ENCODE peak calls at places on chromosomes 5 and 9, in eight cellular contexts. X is erythroblast; L is CD8-positive, alpha-beta T cell; Z is fibroblast of gingiva; F is stimulated activated naive CD8-positive, alpha-beta T cell treated with anti-CD3 and anti-CD28 coated beads, Interleukin-15, amount 100 ng/mL, for 72 hours; G is NCI-H2029; H is frontal cortex; A is lower lobe of right lung. V is an unnamed sample.

GRCh38 chr9:113464672-113465271 is 1.2 kb downstream of the RGS3 start:
- DNase-seq in A (no peak), F (no peak), X (no peak), H (no peak), L (no peak), Z (no peak), G (no peak), V (no peak)

GRCh38 chr5:68258531-68258930 is 43.0 kb downstream of the PIK3R1 start:
- DNase-seq in F (no peak), Z (no peak), X (no peak), L (no peak), A (no peak), H (no peak), G (no peak), V (no peak)

GRCh38 chr5:148457183-148457620 is 73.4 kb downstream of the FBXO38 start:
- DNase-seq in F (no peak), H (no peak), Z (no peak), X (peak; percentile 36), L (no peak), G (no peak), A (no peak), V (peak; percentile 9)

GRCh38 chr5:122715095-122715494 is 59.8 kb upstream of the SNX2 start:
- DNase-seq in G (no peak), Z (peak; percentile 57), H (no peak), X (no peak), L (no peak), F (no peak), A (no peak), V (no peak)

GRCh38 chr5:141870226-141870625 is 8.0 kb downstream of the PCDH1 start:
- DNase-seq in Z (no peak), A (no peak), F (no peak), G (no peak), L (no peak), X (no peak), H (no peak), V (no peak)

GRCh38 chr9:130183133-130183762 is 11.0 kb downstream of the NCS1 start:
- DNase-seq in F (no peak), G (no peak), Z (peak; percentile 83), L (no peak), A (no peak), H (no peak), X (no peak), V (no peak)

GRCh38 chr9:81826541-81826906 is 101.7 kb upstream of the SPATA31D4 start:
- DNase-seq in F (no peak), Z (no peak), A (peak; percentile 53), L (no peak), G (peak; percentile 90), X (no peak), H (peak; percentile 62), V (no peak)

GRCh38 chr5:135208555-135209494 is 174.8 kb upstream of the PITX1 start:
- DNase-seq in G (peak; percentile 26), L (no peak), F (no peak), X (no peak), Z (peak; percentile 98), H (no peak), A (no peak), V (no peak)

GRCh38 chr9:82252116-82252515 is 263.5 kb downstream of the SPATA31D1 start:
- DNase-seq in X (no peak), Z (no peak), A (no peak), L (no peak), F (no peak), H (no peak), G (no peak), V (no peak)

GRCh38 chr5:115532517-115532916 is 12.1 kb downstream of the FEM1C start:
- DNase-seq in X (no peak), F (no peak), A (no peak), H (no peak), G (no peak), Z (no peak), L (no peak), V (no peak)

GRCh38 chr5:72556351-72557146 is 49.3 kb upstream of the ZNF366 start:
- DNase-seq in H (no peak), Z (peak; percentile 81), F (peak; percentile 33), L (no peak), G (peak; percentile 87), A (peak; percentile 77), X (peak; percentile 62), V (no peak)

V was measured in effector CD4-positive, alpha-beta T cell.